ENCODE peak calls at places on chromosomes 13 and 19, in eight cellular contexts. M is stomach, G is sigmoid colon, O is A549, V is cardiac fibroblast, L is Peyer's patch, J is thoracic aorta, R is neural progenitor cell. U is an unnamed sample.

GRCh38 chr13:98475521-98475920 is 101.4 kb downstream of the STK24 start:
- DNase-seq in M (no peak), G (no peak), O (no peak), V (no peak), L (no peak), J (no peak), R (peak; percentile 93), U (no peak)

GRCh38 chr13:99990045-99990977 is 8.7 kb downstream of the ZIC2 start:
- DNase-seq in M (no peak), G (no peak), O (no peak), V (no peak), L (no peak), J (no peak), R (peak; percentile 63), U (no peak)

GRCh38 chr13:29994911-29995601 is 144.6 kb upstream of the UBL3 start:
- DNase-seq in M (no peak), G (no peak), O (no peak), V (peak; percentile 8), L (no peak), J (no peak), R (no peak), U (peak; percentile 49)

GRCh38 chr19:7191946-7192691 is 102.1 kb downstream of the INSR start:
- DNase-seq in M (no peak), G (no peak), O (no peak), V (no peak), L (no peak), J (no peak), R (no peak), U (peak; percentile 68)

GRCh38 chr19:33193269-33193863 is 764 bp upstream of the LRP3 start:
- DNase-seq in M (no peak), G (no peak), O (no peak), V (no peak), L (peak; percentile 23), J (no peak), R (no peak), U (no peak)

GRCh38 chr13:37226966-37227365 is 121.5 kb upstream of the CSNK1A1L start:
- DNase-seq in M (no peak), G (no peak), O (no peak), V (peak; percentile 82), L (no peak), J (no peak), R (no peak), U (no peak)

GRCh38 chr13:102911336-102911735 is 65.5 kb downstream of the ERCC5 start:
- DNase-seq in M (no peak), G (no peak), O (no peak), V (no peak), L (no peak), J (no peak), R (no peak), U (no peak)

GRCh38 chr13:37375724-37376123 is 222.8 kb downstream of the POSTN start:
- DNase-seq in M (no peak), G (no peak), O (no peak), V (peak; percentile 57), L (no peak), J (no peak), R (no peak), U (no peak)

GRCh38 chr13:36872621-36873020 is 47.4 kb downstream of the SMAD9 start:
- DNase-seq in M (no peak), G (no peak), O (no peak), V (no peak), L (no peak), J (no peak), R (peak; percentile 38), U (no peak)

GRCh38 chr13:33611016-33611805 is 206.7 kb upstream of the RFC3 start:
- DNase-seq in M (peak; percentile 65), G (peak; percentile 76), O (no peak), V (peak; percentile 68), L (no peak), J (peak; percentile 13), R (peak; percentile 81), U (no peak)

GRCh38 chr19:52600639-52601024 is 30.5 kb downstream of the ZNF701 start:
- DNase-seq in M (peak; percentile 33), G (peak; percentile 62), O (no peak), V (no peak), L (peak; percentile 88), J (no peak), R (no peak), U (no peak)

GRCh38 chr19:52599241-52599640 is 29.2 kb downstream of the ZNF701 start:
- DNase-seq in M (no peak), G (no peak), O (no peak), V (no peak), L (no peak), J (no peak), R (no peak), U (no peak)

GRCh38 chr19:52602931-52603330 is 32.8 kb downstream of the ZNF701 start:
- DNase-seq in M (no peak), G (no peak), O (no peak), V (no peak), L (no peak), J (no peak), R (no peak), U (no peak)

GRCh38 chr19:52603558-52604207 is 33.6 kb downstream of the ZNF701 start:
- DNase-seq in M (no peak), G (no peak), O (no peak), V (peak; percentile 94), L (no peak), J (no peak), R (no peak), U (peak; percentile 61)

DNA sequence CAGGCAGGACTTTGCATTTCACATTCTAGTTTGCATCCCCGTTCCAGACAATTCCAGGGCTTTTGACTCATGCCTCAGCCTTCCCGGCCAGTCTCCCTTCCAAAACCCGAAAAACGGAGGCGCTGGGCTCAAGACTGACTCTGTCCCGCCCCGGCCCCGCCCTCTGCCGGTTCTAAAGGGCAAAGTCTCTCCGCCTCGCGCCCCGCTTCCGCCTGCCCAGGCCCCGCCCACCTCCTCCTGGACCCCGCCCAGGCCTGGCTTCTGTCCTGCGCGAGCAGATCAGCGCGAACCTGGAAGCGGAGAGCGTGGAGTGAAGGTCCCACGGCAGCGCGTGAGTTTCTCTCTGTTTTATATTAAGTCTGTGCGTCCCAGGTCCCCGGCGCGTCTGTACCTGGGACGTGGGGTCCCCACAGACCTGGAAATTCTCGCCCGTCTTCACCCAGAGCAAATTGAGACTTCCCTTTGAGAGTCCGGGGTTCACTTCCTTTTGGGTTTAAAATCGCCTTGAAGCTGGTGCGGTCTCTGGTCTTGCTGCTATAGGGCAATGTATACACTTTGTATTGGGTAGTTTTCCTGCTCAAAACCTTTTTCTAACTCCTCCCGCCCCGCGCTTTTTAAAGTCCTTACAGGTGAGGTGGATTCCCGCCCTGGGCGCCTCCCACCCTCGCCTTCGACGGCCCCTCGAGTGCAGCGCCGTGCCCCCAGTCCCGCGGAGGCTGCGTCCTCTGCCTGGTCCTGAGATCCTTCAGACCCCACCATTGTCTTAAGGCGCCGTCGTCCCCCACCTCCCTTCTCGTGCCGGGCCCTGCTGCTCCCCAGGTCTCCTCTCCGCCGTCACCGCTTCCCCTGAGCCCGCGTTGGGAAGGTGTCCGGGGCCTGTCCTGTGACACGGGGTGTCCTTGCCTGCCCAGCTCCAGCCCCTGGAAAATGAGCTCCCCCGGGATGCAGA is 31.2 kb downstream of the ZNF701 start:
- DNase-seq in M (peak; percentile 97), G (peak; percentile 97), O (no peak), V (peak; percentile 92), L (peak; percentile 98), J (peak; percentile 88), R (peak; percentile 97), U (peak; percentile 89)
- TF ChIP-seq CTCF in M (no peak), G (peak; percentile 27), O (no peak), V (peak; percentile 44), L (peak; percentile 36), J (peak; percentile 45), R (peak; percentile 51), U (peak; percentile 31)

DNA sequence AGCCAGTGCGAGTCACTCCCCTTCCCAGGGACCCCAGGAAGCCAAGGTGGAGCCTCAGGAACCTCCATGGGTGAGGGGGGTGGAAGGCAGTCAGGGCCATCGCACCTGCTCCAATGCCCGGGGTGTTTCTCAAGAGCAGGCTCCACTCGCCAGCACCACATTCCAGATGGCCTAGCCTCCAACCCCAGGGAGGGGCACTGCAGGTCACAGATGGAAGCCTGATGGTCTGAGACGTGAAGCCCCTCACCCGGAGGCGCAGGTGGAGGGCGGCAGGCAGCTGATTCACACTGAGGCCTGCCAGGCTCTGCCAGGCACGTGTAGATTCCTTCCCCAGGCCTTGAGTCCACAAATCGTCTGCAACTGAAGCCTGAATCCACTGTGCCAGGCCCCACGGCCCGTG is 23.0 kb upstream of the ISYNA1 start:
- DNase-seq in M (no peak), G (peak; percentile 76), O (no peak), V (no peak), L (no peak), J (no peak), R (no peak), U (no peak)
- H3K4me3 ChIP-seq in M (no peak overlapping the region), G (no peak overlapping the region), O (no peak overlapping the region), V (no peak overlapping the region), L (no peak overlapping the region), J (no peak overlapping the region), R (no peak overlapping the region), U (no peak overlapping the region)

DNA sequence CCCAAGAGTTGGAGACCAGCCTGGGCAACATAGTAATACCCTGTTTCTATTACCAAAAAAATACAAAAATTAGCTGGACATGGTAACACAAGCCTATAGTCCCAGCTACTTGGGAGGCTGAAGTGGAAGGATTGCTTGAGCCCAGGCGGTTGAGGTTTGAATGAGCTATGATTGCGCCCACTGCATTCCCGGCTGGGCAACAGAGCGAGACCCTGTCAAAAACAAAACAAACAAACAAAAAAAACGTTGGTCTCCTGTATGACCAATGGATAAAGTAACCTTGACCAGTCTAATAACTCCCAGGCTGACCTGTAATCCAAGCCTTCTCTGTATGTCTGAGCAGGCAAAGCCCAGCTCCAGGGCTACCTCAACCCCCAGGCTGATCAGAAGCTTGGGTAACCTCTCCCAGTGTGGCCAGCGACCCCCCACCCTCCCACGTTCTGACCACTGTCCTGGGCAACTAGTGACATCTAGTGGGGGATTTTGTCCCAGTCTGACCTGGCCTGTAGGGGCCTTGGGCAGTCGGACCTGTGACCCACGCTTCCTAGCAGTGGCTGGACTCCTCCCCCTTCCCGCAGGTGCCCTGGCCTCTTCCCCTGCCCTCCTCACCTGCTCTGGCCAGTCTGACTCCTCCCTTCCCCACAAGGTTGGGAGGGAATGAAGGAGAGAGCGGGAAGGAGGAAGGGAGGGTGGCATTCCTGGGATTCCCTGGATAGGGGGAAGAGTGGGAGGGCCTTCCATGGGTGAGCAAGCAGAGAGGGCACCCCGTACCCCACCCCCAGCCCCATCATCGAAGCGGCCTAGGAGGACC is 1.0 kb upstream of the BCAM start:
- DNase-seq in M (peak; percentile 59), G (no peak), O (peak; percentile 82), V (peak; percentile 35), L (no peak), J (no peak), R (peak; percentile 87), U (peak; percentile 25)
- TF ChIP-seq CTCF in M (no peak), G (no peak), O (peak; percentile 85), V (peak; percentile 57), L (no peak), J (peak; percentile 20), R (peak; percentile 71), U (peak; percentile 44)

GRCh38 chr19:38975861-38976271 is 324 bp upstream of the FBXO17 start:
- DNase-seq in M (no peak), G (no peak), O (peak; percentile 71), V (peak; percentile 38), L (no peak), J (no peak), R (peak; percentile 67), U (peak; percentile 38)
- H3K4me3 ChIP-seq in M (peak overlapping the region; percentile 71), G (peak overlapping the region; percentile 66), O (peak overlapping the region; percentile 51), V (peak overlapping the region; percentile 43), L (peak overlapping the region; percentile 51), J (peak overlapping the region; percentile 82), R (peak overlapping the region; percentile 71), U (peak overlapping the region; percentile 66)

U was measured in AG10803.